ENCODE peak calls at places on chromosomes 6 and 20, in seven cellular contexts. C is suprapubic skin, M is HCT116, K is fibroblast of mammary gland, U is A549, Z is OCI-LY7, F is nephron progenitor cell. Y is an unnamed sample.

GRCh38 chr20:48619126-48620101 is 208.4 kb downstream of the PREX1 start:
- DNase-seq in C (no peak), M (no peak), K (no peak), U (no peak), Z (no peak), F (no peak), Y (no peak)

GRCh38 chr6:6793388-6794250 is 205.1 kb downstream of the LY86 start:
- DNase-seq in C (no peak), M (no peak), K (no peak), U (no peak), Z (no peak), F (no peak), Y (no peak)

GRCh38 chr20:58239216-58239615 is 10.8 kb upstream of the ANKRD60 start:
- DNase-seq in C (no peak), M (no peak), K (no peak), U (no peak), Z (no peak), F (no peak), Y (no peak)

GRCh38 chr20:46648903-46649649 is 2.2 kb downstream of the SLC13A3 start:
- DNase-seq in C (no peak), M (no peak), K (no peak), U (no peak), Z (peak; percentile 10), F (no peak), Y (no peak)

GRCh38 chr6:163793584-163793983 is 379.1 kb downstream of the QKI start:
- DNase-seq in C (no peak), M (peak; percentile 0), K (peak; percentile 89), U (no peak), Z (no peak), F (no peak), Y (no peak)

GRCh38 chr20:45890077-45890996 is 671 bp downstream of the NEURL2 start:
- DNase-seq in C (peak; percentile 90), M (no peak), K (peak; percentile 82), U (peak; percentile 35), Z (peak; percentile 21), F (peak; percentile 85), Y (peak; percentile 75)

GRCh38 chr6:140711019-140711613 is 1336.7 kb upstream of the CITED2 start:
- DNase-seq in C (no peak), M (no peak), K (peak; percentile 11), U (no peak), Z (peak; percentile 68), F (no peak), Y (no peak)

GRCh38 chr20:36676701-36677421 is 30.9 kb upstream of the SLA2 start:
- DNase-seq in C (no peak), M (peak; percentile 4), K (no peak), U (no peak), Z (no peak), F (peak; percentile 86), Y (no peak)

GRCh38 chr20:54132612-54133433 is 41.0 kb downstream of the CYP24A1 start:
- DNase-seq in C (no peak), M (peak; percentile 92), K (peak; percentile 100), U (peak; percentile 70), Z (no peak), F (peak; percentile 8), Y (no peak)

GRCh38 chr6:107656883-107657282 is 167.0 kb downstream of the SOBP start:
- DNase-seq in C (no peak), M (no peak), K (no peak), U (no peak), Z (peak; percentile 73), F (no peak), Y (no peak)

GRCh38 chr6:47303861-47304260 is 5.8 kb downstream of the TNFRSF21 start:
- DNase-seq in C (no peak), M (no peak), K (no peak), U (no peak), Z (no peak), F (no peak), Y (no peak)

GRCh38 chr6:74087898-74088297 is 391.9 kb downstream of the CD109 start:
- DNase-seq in C (no peak), M (peak; percentile 6), K (peak; percentile 48), U (no peak), Z (no peak), F (no peak), Y (no peak)

GRCh38 chr6:34289137-34289536 is 40.3 kb upstream of the SMIM29 start:
- DNase-seq in C (no peak), M (no peak), K (no peak), U (no peak), Z (no peak), F (no peak), Y (no peak)

GRCh38 chr6:141169419-141169818 is 963.3 kb upstream of the GJE1 start:
- DNase-seq in C (no peak), M (no peak), K (peak; percentile 86), U (no peak), Z (no peak), F (peak; percentile 8), Y (no peak)

GRCh38 chr6:160919713-160920112 is 71.9 kb upstream of the MAP3K4 start:
- DNase-seq in C (no peak), M (no peak), K (peak; percentile 92), U (no peak), Z (no peak), F (no peak), Y (no peak)

GRCh38 chr6:22008248-22008836 is 288.5 kb downstream of the PRL start:
- DNase-seq in C (no peak), M (no peak), K (peak; percentile 12), U (no peak), Z (no peak), F (no peak), Y (no peak)

GRCh38 chr6:67736161-67736560 is 898.9 kb upstream of the ADGRB3 start:
- DNase-seq in C (no peak), M (no peak), K (no peak), U (no peak), Z (no peak), F (no peak), Y (no peak)

GRCh38 chr6:25088513-25088912 is 152.8 kb upstream of the RIPOR2 start:
- DNase-seq in C (no peak), M (no peak), K (no peak), U (no peak), Z (no peak), F (no peak), Y (no peak)

GRCh38 chr20:58310291-58310782 is 822 bp downstream of the RAB22A start:
- DNase-seq in C (no peak), M (no peak), K (peak; percentile 51), U (peak; percentile 10), Z (peak; percentile 38), F (no peak), Y (peak; percentile 19)

DNA sequence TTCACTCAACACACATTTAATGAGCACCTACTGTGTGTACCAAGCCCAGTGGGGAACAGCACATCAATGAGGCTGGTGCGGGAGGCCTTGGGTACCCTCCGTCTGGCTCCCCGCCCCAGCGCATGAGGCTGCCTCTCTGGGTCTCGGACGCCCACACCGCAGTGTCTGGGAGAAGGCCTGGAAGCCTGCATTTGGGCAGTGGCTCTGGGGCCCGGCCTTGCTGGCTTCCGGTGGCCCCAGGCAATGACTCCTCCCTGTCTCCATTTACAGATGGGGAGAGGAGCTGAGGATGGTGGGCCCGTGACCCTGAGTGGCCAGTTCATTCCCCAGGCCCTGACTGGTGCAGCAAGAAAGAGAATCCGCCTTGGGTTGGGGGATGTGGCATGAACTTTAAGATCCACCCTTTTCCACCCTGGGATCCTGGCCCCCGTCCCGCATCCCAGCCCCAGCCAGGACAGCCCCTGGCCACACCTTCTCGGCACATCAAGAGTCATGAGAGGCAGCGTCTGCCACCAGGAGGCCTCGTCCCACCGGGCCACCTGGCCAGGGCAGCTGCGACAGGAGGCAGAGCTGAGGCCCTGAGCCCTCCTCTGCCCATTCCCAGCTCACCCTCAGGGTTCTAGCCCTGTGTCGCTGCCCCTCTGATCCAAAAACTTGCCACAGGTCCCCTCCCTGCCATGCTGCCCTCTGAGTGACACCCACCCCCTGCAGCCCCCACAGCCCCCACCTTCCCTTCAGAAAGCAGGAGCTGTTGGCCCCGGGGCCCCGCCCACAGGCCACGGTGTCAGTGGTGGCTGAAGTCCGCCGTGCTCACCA is 17.5 kb upstream of the MRGBP start:
- DNase-seq in C (no peak), M (no peak), K (no peak), U (no peak), Z (no peak), F (no peak), Y (no peak)
- TF ChIP-seq CTCF in C (no peak), M (no peak), K (no peak), U (no peak), Z (no peak), F (no peak), Y (no peak)

GRCh38 chr6:89649682-89650081 is 11.1 kb upstream of the LYRM2 start:
- DNase-seq in C (no peak), M (no peak), K (no peak), U (no peak), Z (no peak), F (no peak), Y (no peak)

GRCh38 chr6:89650579-89650978 is 12.0 kb upstream of the LYRM2 start:
- DNase-seq in C (no peak), M (no peak), K (no peak), U (no peak), Z (no peak), F (no peak), Y (no peak)

GRCh38 chr6:89657445-89658158 is 19.1 kb upstream of the LYRM2 start:
- DNase-seq in C (no peak), M (no peak), K (no peak), U (no peak), Z (no peak), F (no peak), Y (no peak)

GRCh38 chr6:89660981-89661380 is 22.4 kb upstream of the LYRM2 start:
- DNase-seq in C (no peak), M (no peak), K (no peak), U (no peak), Z (no peak), F (no peak), Y (no peak)

GRCh38 chr6:89655122-89655521 is 16.6 kb upstream of the LYRM2 start:
- DNase-seq in C (no peak), M (no peak), K (peak; percentile 10), U (no peak), Z (no peak), F (no peak), Y (no peak)
- TF ChIP-seq CTCF in C (no peak), M (no peak), K (no peak), U (no peak), Z (no peak), F (no peak), Y (no peak)

DNA sequence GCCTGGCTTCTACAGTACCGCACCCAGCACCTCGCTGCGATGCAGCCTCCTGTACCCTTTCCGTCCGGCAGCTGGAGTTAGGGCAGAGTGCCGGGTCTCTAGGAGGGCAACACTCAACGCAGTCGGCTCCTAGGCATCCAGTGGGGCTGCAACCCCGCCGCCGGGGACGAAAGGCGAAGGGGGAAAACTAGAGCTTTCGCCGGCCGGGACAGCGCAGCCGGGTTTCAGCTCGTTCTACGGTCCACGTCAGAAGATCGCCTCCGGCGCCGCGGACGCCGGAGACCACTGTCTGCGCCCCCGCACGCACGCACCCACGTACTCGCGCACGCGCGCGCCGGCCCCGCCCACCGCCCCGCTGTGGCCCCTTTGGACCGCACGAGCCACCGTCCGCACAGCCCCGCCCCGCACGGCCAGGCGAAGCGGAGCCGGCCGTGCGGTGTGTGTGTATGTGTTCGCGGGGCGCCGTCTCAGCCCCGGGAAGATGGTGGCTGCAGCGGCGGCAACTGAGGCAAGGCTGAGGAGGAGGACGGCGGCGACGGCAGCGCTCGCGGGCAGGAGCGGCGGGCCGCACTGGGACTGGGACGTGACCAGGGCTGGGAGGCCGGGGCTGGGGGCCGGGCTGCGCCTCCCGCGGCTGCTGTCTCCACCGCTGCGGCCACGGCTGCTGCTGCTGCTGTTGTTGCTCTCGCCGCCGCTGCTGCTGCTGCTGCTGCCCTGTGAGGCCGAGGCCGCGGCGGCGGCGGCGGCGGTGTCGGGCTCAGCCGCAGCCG is at the start of gene ATRN:
- DNase-seq in C (peak; percentile 92), M (peak; percentile 69), K (peak; percentile 86), U (peak; percentile 94), Z (no peak), F (peak; percentile 95), Y (peak; percentile 98)
- TF ChIP-seq CTCF in C (no peak), M (no peak), K (no peak), U (no peak), Z (no peak), F (no peak), Y (peak; percentile 2)

GRCh38 chr20:17883592-17884317 is 84.8 kb downstream of the SNX5 start:
- DNase-seq in C (no peak), M (no peak), K (no peak), U (no peak), Z (no peak), F (no peak), Y (no peak)
- TF ChIP-seq CTCF in C (no peak), M (no peak), K (no peak), U (no peak), Z (peak; percentile 23), F (no peak), Y (no peak)